ENCODE peak calls at places on chromosomes 16 and 17, in seven cellular contexts. M, G, Q, Y, P, T and W are unnamed samples.

GRCh38 chr17:1244606-1245012 is 25.6 kb upstream of the BHLHA9 start:
- DNase-seq in M (no peak), P (no peak), Q (no peak), G (no peak), T (no peak), Y (no peak), W (no peak)

GRCh38 chr16:17638134-17638533 is 167.4 kb upstream of the XYLT1 start:
- DNase-seq in Q (no peak), G (no peak), T (no peak), M (no peak), P (no peak), Y (no peak), W (no peak)

GRCh38 chr16:69311533-69312388 is 611 bp downstream of the VPS4A start:
- DNase-seq in P (peak), T (peak), M (no peak), G (no peak), Y (peak), Q (no peak), W (peak)

GRCh38 chr16:68784226-68784625 is 47.1 kb downstream of the CDH1 start:
- DNase-seq in P (no peak), Y (no peak), G (no peak), M (no peak), T (no peak), Q (no peak), W (no peak)

GRCh38 chr17:69870091-69870530 is 204.9 kb upstream of the KCNJ16 start:
- DNase-seq in Q (no peak), M (no peak), Y (peak), T (no peak), G (no peak), P (no peak), W (no peak)

GRCh38 chr17:57662644-57663308 is 82.3 kb downstream of the CCDC182 start:
- DNase-seq in M (peak), Y (peak), Q (no peak), G (peak), T (peak), P (peak), W (peak)

GRCh38 chr17:2218426-2218825 is 85.2 kb downstream of the SMG6 start:
- DNase-seq in Y (no peak), M (no peak), Q (no peak), G (no peak), T (no peak), P (no peak), W (no peak)

GRCh38 chr17:17029938-17030337 is 12.3 kb upstream of the MPRIP start:
- DNase-seq in T (no peak), M (no peak), G (no peak), P (no peak), Q (no peak), Y (no peak), W (peak)

GRCh38 chr16:26578748-26579147 is 488.0 kb upstream of the C16orf82 start:
- DNase-seq in T (no peak), P (no peak), Q (no peak), M (no peak), Y (no peak), G (no peak), W (no peak)

GRCh38 chr16:57559075-57559790 is 16.8 kb downstream of the ADGRG5 start:
- DNase-seq in M (no peak), G (no peak), P (no peak), Q (peak), T (no peak), Y (no peak), W (no peak)

GRCh38 chr17:67212716-67213417 is 32.1 kb downstream of the HELZ start:
- DNase-seq in Y (no peak), T (no peak), P (no peak), Q (no peak), M (no peak), G (no peak), W (no peak)

DNA sequence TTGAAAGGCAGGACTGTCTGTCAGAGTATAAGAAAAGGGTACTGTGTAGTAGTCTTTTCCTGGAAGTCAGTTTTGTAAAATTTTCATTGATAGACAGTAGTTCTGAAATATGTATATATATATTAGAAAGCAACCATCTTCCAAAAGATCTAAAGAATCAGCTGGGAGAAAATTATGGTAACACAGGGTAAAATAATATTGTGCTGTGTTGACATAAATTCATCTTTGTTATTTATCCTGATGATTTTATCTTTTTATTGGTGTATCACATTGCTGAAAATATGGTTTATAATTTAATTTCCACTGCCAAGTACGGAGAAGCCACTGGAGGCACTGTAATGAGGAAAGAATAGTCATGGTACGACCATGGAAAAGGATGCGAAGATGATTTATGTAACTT is 324.9 kb downstream of the CA10 start:
- DNase-seq in P (no peak), M (no peak), T (no peak), G (no peak), Y (no peak), Q (no peak), W (no peak)
- TF ChIP-seq CTCF in P (no peak), M (no peak), T (no peak), G (no peak), Y (no peak), Q (no peak), W (no peak)

DNA sequence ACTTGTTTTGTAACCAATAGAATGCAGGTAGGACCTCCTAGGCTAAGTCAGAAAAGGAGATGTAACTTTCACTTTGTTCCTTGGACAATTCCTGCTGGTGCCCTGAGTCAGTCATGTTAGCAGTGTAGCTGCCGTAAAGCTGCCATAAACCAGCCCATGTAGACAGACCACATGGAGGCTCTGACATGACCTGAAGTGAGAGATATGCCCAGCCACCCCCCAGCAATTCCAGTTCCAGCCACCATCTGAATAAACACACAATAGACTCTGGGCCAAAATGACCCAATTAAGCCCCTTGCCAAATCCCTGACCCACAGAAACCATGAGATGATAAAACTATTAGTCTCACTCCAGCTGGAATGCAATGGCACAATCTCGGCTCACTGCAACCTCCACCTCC is 20.6 kb downstream of the SMURF2 start:
- DNase-seq in Y (peak), M (no peak), Q (no peak), P (peak), T (no peak), G (no peak), W (no peak)
- TF ChIP-seq CTCF in Y (no peak), M (no peak), Q (no peak), P (peak), T (no peak), G (no peak), W (no peak)

GRCh38 chr16:23877107-23878070 is 41.6 kb downstream of the PRKCB start:
- DNase-seq in P (no peak), G (no peak), Q (no peak), T (no peak), M (no peak), Y (peak), W (no peak)
- TF ChIP-seq CTCF in P (no peak), G (no peak), Q (peak), T (no peak), M (no peak), Y (no peak), W (no peak)

DNA sequence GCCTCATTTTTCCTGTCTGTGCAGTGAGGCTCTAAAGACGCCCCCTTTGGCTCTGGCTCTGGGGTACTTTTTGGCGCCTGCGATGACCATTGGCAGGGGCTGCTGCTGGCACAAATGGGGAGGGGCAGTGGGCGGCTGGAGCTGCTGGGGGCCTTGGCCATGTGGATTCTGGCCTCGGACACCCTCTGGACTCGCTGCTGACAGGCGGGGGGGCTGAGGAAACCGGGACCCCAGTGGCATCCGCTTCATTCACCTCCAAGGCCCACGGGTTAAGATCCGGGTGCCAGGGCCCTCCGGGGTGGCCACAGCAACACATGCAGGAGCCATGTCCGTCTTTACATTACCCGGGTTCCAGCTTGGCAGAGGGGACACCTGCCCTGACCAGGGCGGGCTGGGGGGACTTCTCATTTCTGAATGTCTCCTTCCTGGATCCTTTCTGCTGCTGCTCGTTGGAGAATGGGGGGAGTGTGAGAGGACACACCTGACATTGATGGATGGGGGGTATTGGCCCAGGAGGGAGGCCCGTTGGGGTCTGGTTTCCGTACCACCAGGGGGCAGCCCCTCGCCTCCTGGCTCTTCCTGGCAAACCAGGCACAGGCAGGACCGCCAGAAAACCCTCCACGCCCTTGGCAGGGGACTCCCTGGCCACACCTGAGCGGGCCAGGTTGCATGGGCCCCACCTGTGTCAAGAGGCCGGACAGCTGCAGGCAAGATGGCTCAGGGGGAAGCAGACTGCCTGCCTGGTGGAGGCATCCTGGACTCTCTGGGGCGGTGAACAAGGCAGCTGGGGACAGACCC is 21.8 kb downstream of the GSE1 start:
- DNase-seq in M (no peak), T (no peak), G (no peak), Y (no peak), Q (no peak), P (no peak), W (no peak)
- TF ChIP-seq CTCF in M (no peak), T (peak), G (no peak), Y (peak), Q (no peak), P (no peak), W (peak)

DNA sequence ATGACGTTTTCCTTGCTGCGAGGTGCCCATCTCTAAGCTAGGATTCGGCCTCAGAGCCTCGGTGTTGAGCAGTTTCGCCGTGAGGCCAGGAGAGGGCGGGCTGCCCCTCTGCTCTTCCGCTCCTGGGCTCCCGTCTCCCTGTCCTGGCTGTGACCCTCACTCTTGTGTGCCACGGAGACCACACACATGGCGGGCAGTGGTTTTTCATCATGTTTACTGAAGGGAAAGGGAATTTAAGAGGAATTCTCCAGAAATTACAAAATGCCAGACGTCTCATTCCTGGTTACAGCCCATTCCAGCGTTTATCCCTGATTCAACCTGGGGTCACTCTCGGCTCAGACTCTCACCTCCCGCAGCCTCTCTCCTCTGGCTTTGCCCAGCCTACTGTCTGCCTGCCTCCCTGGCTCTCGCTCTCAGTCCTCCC is 96.8 kb upstream of the ELAC2 start:
- DNase-seq in Q (no peak), Y (peak), P (peak), M (peak), T (peak), G (peak), W (peak)
- TF ChIP-seq CTCF in Q (no peak), Y (peak), P (peak), M (peak), T (peak), G (peak), W (peak)

GRCh38 chr17:45889579-45889978 is 4.8 kb upstream of the MAPT start:
- DNase-seq in P (no peak), G (no peak), Q (no peak), T (no peak), M (no peak), Y (peak), W (no peak)
- TF ChIP-seq CTCF in P (no peak), G (no peak), Q (no peak), T (peak), M (peak), Y (no peak), W (no peak)

DNA sequence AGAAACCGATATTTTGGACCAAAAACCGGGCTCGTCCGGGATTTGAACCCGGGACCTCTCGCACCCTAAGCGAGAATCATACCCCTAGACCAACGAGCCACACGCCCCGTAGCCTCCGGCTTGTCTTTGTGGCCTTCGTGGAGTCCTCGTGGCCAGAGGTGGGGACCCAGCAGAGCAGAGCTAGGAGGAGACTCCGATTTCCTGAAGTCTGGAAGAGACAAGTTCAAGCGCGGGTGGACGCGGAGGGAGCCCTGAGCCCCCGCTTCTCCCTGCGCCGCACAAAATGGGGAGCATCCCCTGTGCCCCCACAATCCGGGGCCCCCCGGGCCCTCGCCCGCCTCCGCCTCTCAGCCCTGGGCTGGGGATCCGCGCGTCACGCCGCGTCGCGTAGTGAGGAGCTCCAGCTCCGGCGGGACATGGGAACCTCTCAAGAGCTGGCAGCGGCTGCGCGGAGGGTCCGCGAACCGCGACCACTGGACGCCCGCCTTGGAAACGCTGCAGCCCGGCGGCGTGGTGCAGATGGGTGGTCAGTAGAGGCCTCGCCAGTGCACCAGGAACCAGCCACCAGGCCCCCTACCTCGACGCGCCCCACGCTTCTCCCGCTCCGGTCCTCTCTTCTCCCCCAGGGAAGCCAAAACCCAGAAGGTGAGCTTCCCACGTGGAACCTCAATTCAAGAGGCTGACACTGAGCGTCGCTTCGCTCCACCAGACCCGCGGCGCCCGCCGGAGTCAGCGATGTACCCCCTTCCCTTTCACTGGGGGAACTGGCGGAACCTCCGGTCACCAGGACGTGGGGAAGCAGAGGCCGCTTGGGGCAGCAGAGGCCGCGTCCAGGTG is 5.2 kb upstream of the OR1F1 start:
- DNase-seq in T (no peak), Y (peak), Q (peak), M (no peak), G (no peak), P (peak), W (peak)
- TF ChIP-seq CTCF in T (no peak), Y (no peak), Q (no peak), M (peak), G (no peak), P (peak), W (no peak)

DNA sequence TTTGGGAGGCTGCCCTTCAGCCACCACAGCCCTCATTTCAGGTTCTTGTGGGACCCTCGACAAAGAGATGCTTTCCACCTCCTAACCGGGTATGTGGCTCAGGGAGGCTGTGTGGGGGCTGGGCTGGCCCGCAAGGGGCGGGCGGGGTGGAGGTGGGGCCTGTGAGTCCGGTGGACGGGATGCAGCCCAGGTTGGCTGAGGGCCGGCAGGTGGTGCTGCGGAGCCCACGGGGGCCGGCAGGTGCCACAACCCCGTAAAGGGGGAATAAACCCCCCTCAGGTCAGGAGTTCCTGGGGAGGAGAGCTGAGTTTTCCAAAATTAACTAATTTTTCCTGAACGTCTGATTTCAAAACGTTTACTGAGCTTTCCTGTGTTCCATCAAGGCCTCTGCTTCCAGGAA is 4.9 kb upstream of the CIAO3 start:
- DNase-seq in P (no peak), T (peak), M (no peak), Q (no peak), Y (no peak), G (no peak), W (no peak)
- TF ChIP-seq CTCF in P (peak), T (peak), M (peak), Q (no peak), Y (peak), G (no peak), W (peak)

GRCh38 chr17:62062313-62062712 is 2.8 kb downstream of the MED13 start:
- DNase-seq in M (no peak), P (no peak), T (no peak), G (no peak), Q (no peak), Y (no peak), W (no peak)

GRCh38 chr17:62064791-62065563 is at the start of gene MED13:
- DNase-seq in Y (peak), G (peak), P (peak), Q (peak), M (peak), T (peak), W (peak)

GRCh38 chr17:62062936-62063335 is 2.1 kb downstream of the MED13 start:
- DNase-seq in M (no peak), T (no peak), G (no peak), Y (no peak), P (no peak), Q (no peak), W (no peak)

GRCh38 chr17:62065611-62066468 is 762 bp upstream of the MED13 start:
- DNase-seq in M (peak), P (peak), Y (peak), T (peak), G (peak), Q (peak), W (peak)

DNA sequence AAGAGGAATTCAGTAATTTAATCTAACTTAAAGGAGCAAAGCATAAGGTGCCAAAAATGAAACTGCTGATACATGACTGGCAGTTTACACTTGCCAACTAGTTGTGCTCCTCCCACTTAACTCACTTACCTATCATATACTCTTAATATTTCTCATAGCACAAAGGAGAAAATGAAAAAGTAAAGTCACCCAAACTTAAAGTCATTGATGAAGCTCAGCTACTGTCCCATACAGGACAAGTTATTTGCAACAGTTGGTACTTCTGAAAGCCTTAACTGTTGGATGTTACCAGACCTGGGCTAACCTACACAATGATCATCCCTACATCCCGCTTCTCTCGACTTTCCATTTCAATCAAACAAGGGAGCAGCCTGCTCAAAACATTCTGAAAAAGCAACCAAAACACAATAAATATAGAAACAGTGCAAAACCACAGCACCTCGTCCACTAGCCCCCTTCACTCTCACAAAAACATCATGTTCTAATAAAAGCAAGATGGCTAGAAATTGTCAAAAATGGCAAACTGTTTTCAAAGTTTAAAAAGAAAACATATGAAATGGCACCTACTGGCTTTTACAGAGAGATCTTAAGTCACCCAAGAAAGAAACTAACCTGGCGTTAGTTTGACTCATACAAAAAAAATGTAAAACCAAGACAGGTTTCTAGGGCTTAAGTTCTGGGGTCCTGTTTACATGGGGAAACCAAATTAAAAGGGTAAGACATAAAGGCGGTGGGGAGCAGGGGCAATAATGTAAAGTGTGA is 868 bp downstream of the MED13 start:
- DNase-seq in M (no peak), P (no peak), G (no peak), Y (no peak), Q (no peak), T (no peak), W (no peak)
- TF ChIP-seq CTCF in M (no peak), P (no peak), G (no peak), Y (no peak), Q (no peak), T (no peak), W (no peak)